ENCODE peak calls at places on chromosomes 11 and 22, in nine cellular contexts. A is ovary, Y is gastrocnemius medialis, Z is lower leg skin, W is AG04449, K is GM04504, E is body of pancreas, T is RWPE1, B is NCI-H1092. J is an unnamed sample.

GRCh38 chr11:11592146-11592684 is 29.6 kb downstream of the GALNT18 start:
- DNase-seq in A (no peak), Y (no peak), Z (no peak), W (no peak), K (no peak), E (no peak), T (no peak), B (no peak), J (no peak)

GRCh38 chr11:76776472-76776871 is 6.7 kb upstream of the TSKU start:
- DNase-seq in A (no peak), Y (no peak), Z (no peak), W (no peak), K (no peak), E (no peak), T (no peak), B (no peak), J (no peak)

GRCh38 chr11:71269603-71270511 is 17.5 kb upstream of the SHANK2 start:
- DNase-seq in A (no peak), Y (no peak), Z (no peak), W (no peak), K (no peak), E (no peak), T (no peak), B (no peak), J (no peak)

GRCh38 chr11:68008381-68009337 is 1.5 kb upstream of the ALDH3B1 start:
- DNase-seq in A (peak), Y (no peak), Z (no peak), W (no peak), K (no peak), E (peak), T (no peak), B (no peak), J (no peak)

GRCh38 chr11:5596611-5597201 is at the start of gene TRIM6:
- DNase-seq in A (peak), Y (peak), Z (no peak), W (no peak), K (no peak), E (peak), T (peak), B (no peak), J (peak)

GRCh38 chr11:123454060-123454651 is 24.1 kb downstream of the GRAMD1B start:
- DNase-seq in A (no peak), Y (no peak), Z (no peak), W (no peak), K (no peak), E (no peak), T (peak), B (no peak), J (no peak)

GRCh38 chr11:2708151-2708581 is 8.4 kb upstream of the KCNQ1OT1 start:
- DNase-seq in A (peak), Y (no peak), Z (no peak), W (no peak), K (no peak), E (no peak), T (no peak), B (no peak), J (peak)

GRCh38 chr11:57516061-57516443 is 550 bp upstream of the SLC43A1 start:
- DNase-seq in A (no peak), Y (no peak), Z (no peak), W (no peak), K (no peak), E (no peak), T (no peak), B (no peak), J (no peak)

GRCh38 chr11:96114178-96115070 is 190.5 kb upstream of the MTMR2 start:
- DNase-seq in A (no peak), Y (no peak), Z (no peak), W (no peak), K (no peak), E (no peak), T (no peak), B (no peak), J (no peak)

GRCh38 chr11:33083918-33084317 is 44.5 kb downstream of the TCP11L1 start:
- DNase-seq in A (no peak), Y (no peak), Z (no peak), W (no peak), K (no peak), E (no peak), T (no peak), B (no peak), J (no peak)

GRCh38 chr11:6925636-6926207 is 504 bp upstream of the ZNF215 start:
- DNase-seq in A (no peak), Y (no peak), Z (no peak), W (no peak), K (no peak), E (no peak), T (peak), B (no peak), J (no peak)

GRCh38 chr22:25845985-25846745 is 104.2 kb downstream of the MYO18B start:
- DNase-seq in A (no peak), Y (no peak), Z (no peak), W (no peak), K (no peak), E (no peak), T (no peak), B (no peak), J (no peak)

GRCh38 chr22:37318255-37319109 is 36.2 kb downstream of the CYTH4 start:
- DNase-seq in A (no peak), Y (no peak), Z (no peak), W (no peak), K (no peak), E (no peak), T (no peak), B (no peak), J (no peak)

GRCh38 chr11:60899021-60899936 is 7.1 kb downstream of the PRPF19 start:
- DNase-seq in A (peak), Y (no peak), Z (no peak), W (no peak), K (no peak), E (peak), T (peak), B (peak), J (no peak)

GRCh38 chr22:45071618-45072017 is 61.8 kb upstream of the PHF21B start:
- DNase-seq in A (no peak), Y (no peak), Z (no peak), W (no peak), K (no peak), E (no peak), T (no peak), B (no peak), J (no peak)

GRCh38 chr22:21026783-21027692 is 5.3 kb downstream of the SLC7A4 start:
- DNase-seq in A (no peak), Y (no peak), Z (no peak), W (no peak), K (peak), E (no peak), T (no peak), B (peak), J (peak)

GRCh38 chr11:79437981-79438630 is 2.7 kb downstream of the TENM4 start:
- DNase-seq in A (peak), Y (no peak), Z (no peak), W (no peak), K (no peak), E (no peak), T (peak), B (no peak), J (no peak)

GRCh38 chr22:49040111-49040510 is 787.6 kb downstream of the BRD1 start:
- DNase-seq in A (no peak), Y (no peak), Z (no peak), W (no peak), K (no peak), E (no peak), T (no peak), B (no peak), J (no peak)

GRCh38 chr11:112605093-112605666 is 344.5 kb upstream of the PLET1 start:
- DNase-seq in A (no peak), Y (no peak), Z (no peak), W (no peak), K (no peak), E (no peak), T (no peak), B (no peak), J (no peak)

GRCh38 chr11:72609045-72609444 is 65.2 kb downstream of the PDE2A start:
- DNase-seq in A (no peak), Y (no peak), Z (no peak), W (no peak), K (no peak), E (no peak), T (no peak), B (no peak), J (no peak)

J was measured in left ventricle myocardium inferior.